ENCODE peak calls at places on chromosomes 2 and 18, in ten cellular contexts. P is stimulated activated CD8-positive, alpha-beta memory T cell treated with anti-CD3 and anti-CD28 coated beads, Interleukin-15, amount 100 ng/mL, for 48 hours; A is esophagus squamous epithelium; D is AML-193; H is stimulated activated CD4-positive, alpha-beta T cell treated with anti-CD3 and anti-CD28 coated beads, TNF-alpha, amount 100 ng/mL, for 1 hour; V is astrocyte; Y is germinal center; U is HEK293T; L is dermis microvascular lymphatic vessel endothelial cell; J is kidney. Z is an unnamed sample.

GRCh38 chr18:61154866-61155265 is 178.4 kb upstream of the CDH20 start:
- DNase-seq in J (no peak), Y (no peak), P (no peak), U (no peak), A (no peak), V (no peak), D (no peak), L (no peak), H (no peak), Z (no peak)

GRCh38 chr18:74589021-74589420 is 8.6 kb upstream of the ZNF407 start:
- DNase-seq in P (no peak), A (no peak), V (no peak), L (no peak), H (no peak), J (no peak), Y (no peak), D (peak; percentile 76), U (no peak), Z (no peak)

GRCh38 chr2:212124597-212124996 is 414.0 kb downstream of the ERBB4 start:
- DNase-seq in J (no peak), Y (no peak), H (no peak), U (no peak), V (peak; percentile 12), D (no peak), P (no peak), A (no peak), L (no peak), Z (no peak)

GRCh38 chr2:205771063-205771462 is 88.8 kb downstream of the NRP2 start:
- DNase-seq in L (no peak), P (no peak), V (peak; percentile 52), J (no peak), Y (no peak), H (no peak), D (no peak), A (no peak), U (no peak), Z (no peak)

GRCh38 chr2:15963977-15964670 is 23.8 kb downstream of the MYCN start:
- DNase-seq in D (no peak), A (no peak), U (no peak), P (no peak), J (no peak), L (no peak), H (no peak), Y (no peak), V (no peak), Z (no peak)

GRCh38 chr2:30272761-30273573 is 41.6 kb downstream of the LBH start:
- DNase-seq in V (peak; percentile 86), L (peak; percentile 92), D (no peak), J (no peak), A (no peak), Y (no peak), H (no peak), U (no peak), P (no peak), Z (peak; percentile 62)

GRCh38 chr2:136128905-136129304 is 11.0 kb upstream of the CXCR4 start:
- DNase-seq in Y (no peak), L (no peak), V (no peak), D (no peak), H (no peak), A (no peak), P (no peak), U (no peak), J (no peak), Z (no peak)

GRCh38 chr2:111205774-111206173 is 85.1 kb downstream of the BCL2L11 start:
- DNase-seq in A (no peak), P (no peak), L (no peak), V (no peak), D (no peak), U (no peak), Y (no peak), H (no peak), J (no peak), Z (no peak)

GRCh38 chr2:20425371-20425881 is 21.4 kb upstream of the RHOB start:
- DNase-seq in J (no peak), P (no peak), D (no peak), A (no peak), H (no peak), V (peak; percentile 64), U (no peak), Y (peak; percentile 28), L (no peak), Z (no peak)

GRCh38 chr18:49446481-49446880 is 14.0 kb downstream of the DYM start:
- DNase-seq in L (no peak), D (no peak), P (no peak), J (no peak), U (no peak), Y (no peak), V (no peak), A (no peak), H (no peak), Z (no peak)

Z was measured in HS-27A.